ENCODE peak calls at places on chromosome 22, in six cellular contexts. W is kidney, V is GM23248, K is OCI-LY7, U is AG10803, S is Daoy. N is an unnamed sample.

GRCh38 chr22:43828711-43829447 is 16.8 kb upstream of the EFCAB6 start:
- DNase-seq in U (peak), S (no peak), K (no peak), V (peak), W (peak), N (no peak)

GRCh38 chr22:40593460-40594273 is 42.9 kb downstream of the MRTFA start:
- DNase-seq in U (no peak), K (peak), V (no peak), W (no peak), S (no peak), N (no peak)

GRCh38 chr22:28904211-28904808 is 20.9 kb downstream of the ZNRF3 start:
- DNase-seq in V (peak), K (no peak), W (no peak), U (peak), S (no peak), N (no peak)

GRCh38 chr22:48277868-48278581 is 1515.6 kb downstream of the TBC1D22A start:
- DNase-seq in W (peak), V (no peak), K (no peak), S (no peak), U (no peak), N (no peak)

GRCh38 chr22:27226666-27227065 is 569.3 kb downstream of the MIAT start:
- DNase-seq in W (no peak), S (peak), K (no peak), V (peak), U (peak), N (no peak)

GRCh38 chr22:47987885-47988515 is 1225.5 kb downstream of the TBC1D22A start:
- DNase-seq in S (no peak), V (no peak), U (no peak), W (no peak), K (no peak), N (no peak)

GRCh38 chr22:20807315-20807752 is 33.4 kb downstream of the SERPIND1 start:
- DNase-seq in W (no peak), K (no peak), V (peak), U (peak), S (peak), N (no peak)

GRCh38 chr22:23537421-23537820 is 42.7 kb downstream of the IGLL1 start:
- DNase-seq in U (no peak), K (no peak), S (no peak), V (no peak), W (no peak), N (no peak)

GRCh38 chr22:37244922-37245722 is 1.1 kb upstream of the RAC2 start:
- DNase-seq in K (peak), V (no peak), W (peak), S (no peak), U (no peak), N (no peak)

GRCh38 chr22:31218565-31219262 is 6.6 kb downstream of the LIMK2 start:
- DNase-seq in V (no peak), S (no peak), W (no peak), K (no peak), U (no peak), N (no peak)

GRCh38 chr22:32932176-32932575 is 126.0 kb downstream of the SYN3 start:
- DNase-seq in S (no peak), W (no peak), V (peak), K (no peak), U (peak), N (no peak)

GRCh38 chr22:48490513-48491411 is 1336.9 kb downstream of the BRD1 start:
- DNase-seq in S (peak), K (no peak), U (no peak), V (peak), W (no peak), N (no peak)

GRCh38 chr22:49601614-49602321 is 225.9 kb downstream of the BRD1 start:
- DNase-seq in U (no peak), S (no peak), W (no peak), K (no peak), V (no peak), N (no peak)

GRCh38 chr22:37105154-37105553 is 4.4 kb downstream of the TMPRSS6 start:
- DNase-seq in K (no peak), V (no peak), U (no peak), W (no peak), S (no peak), N (no peak)

GRCh38 chr22:49959782-49960158 is 802 bp upstream of the PIM3 start:
- DNase-seq in W (no peak), V (peak), U (peak), S (peak), K (no peak), N (no peak)